ENCODE peak calls at places on chromosome 1, in five cellular contexts. I, H, U, W and D are unnamed samples.

GRCh38 chr1:145963218-145964019 is 956 bp downstream of the ANKRD34A start:
- DNase-seq in I (peak; percentile 53), H (no peak), W (no peak), U (no peak), D (peak; percentile 42)

GRCh38 chr1:78419309-78419708 is 71.5 kb upstream of the PTGFR start:
- DNase-seq in H (no peak), I (peak; percentile 88), W (no peak), U (no peak), D (peak; percentile 8)

GRCh38 chr1:154696001-154696400 is 88.0 kb upstream of the ADAR start:
- DNase-seq in H (no peak), U (no peak), I (no peak), W (no peak), D (no peak)

GRCh38 chr1:243748706-243749283 is 101.2 kb downstream of the AKT3 start:
- DNase-seq in U (peak; percentile 82), I (peak; percentile 84), H (peak; percentile 72), W (no peak), D (peak; percentile 79)

GRCh38 chr1:64505944-64506658 is 36.2 kb downstream of the CACHD1 start:
- DNase-seq in H (no peak), U (peak; percentile 41), W (peak; percentile 21), I (no peak), D (peak; percentile 52)

GRCh38 chr1:181166377-181167196 is 78.1 kb downstream of the IER5 start:
- DNase-seq in W (peak; percentile 84), U (peak; percentile 85), H (peak; percentile 75), I (peak; percentile 74), D (peak; percentile 84)

GRCh38 chr1:51616903-51617708 is at the start of gene OSBPL9:
- DNase-seq in U (peak; percentile 73), W (peak; percentile 95), H (peak; percentile 91), I (peak; percentile 95), D (peak; percentile 92)

GRCh38 chr1:192565946-192566345 is 9.6 kb upstream of the RGS1 start:
- DNase-seq in U (no peak), W (no peak), H (no peak), I (no peak), D (no peak)

GRCh38 chr1:23796466-23797271 is 3.9 kb downstream of the GALE start:
- DNase-seq in I (no peak), W (no peak), U (no peak), H (no peak), D (no peak)

GRCh38 chr1:56527548-56528302 is 51.6 kb downstream of the PLPP3 start:
- DNase-seq in I (no peak), U (peak; percentile 66), W (no peak), H (no peak), D (peak; percentile 72)

GRCh38 chr1:116764466-116764896 is 10.3 kb downstream of the CD2 start:
- DNase-seq in W (peak; percentile 85), H (no peak), U (no peak), I (no peak), D (no peak)

GRCh38 chr1:212686591-212686990 is 13.0 kb downstream of the BATF3 start:
- DNase-seq in W (no peak), H (no peak), U (no peak), I (no peak), D (no peak)

GRCh38 chr1:239914827-239915231 is 176.9 kb upstream of the FMN2 start:
- DNase-seq in H (no peak), I (peak; percentile 84), U (no peak), W (no peak), D (peak; percentile 90)

GRCh38 chr1:165187020-165187628 is 169.4 kb downstream of the LMX1A start:
- DNase-seq in U (no peak), H (no peak), W (no peak), I (no peak), D (no peak)

GRCh38 chr1:216606047-216606637 is 117.1 kb downstream of the ESRRG start:
- DNase-seq in W (no peak), H (no peak), I (no peak), U (no peak), D (no peak)

GRCh38 chr1:224259986-224260385 is 70.0 kb downstream of the NVL start:
- DNase-seq in W (no peak), H (no peak), I (peak; percentile 25), U (no peak), D (no peak)

GRCh38 chr1:6275826-6276764 is 15.2 kb upstream of the GPR153 start:
- DNase-seq in I (peak; percentile 56), W (no peak), U (peak; percentile 61), H (peak; percentile 29), D (no peak)

GRCh38 chr1:3060601-3061551 is 8.1 kb upstream of the PRDM16 start:
- DNase-seq in W (no peak), U (no peak), I (no peak), H (no peak), D (no peak)

GRCh38 chr1:9069324-9070100 is at the start of gene SLC2A5:
- DNase-seq in I (no peak), H (peak; percentile 39), W (no peak), U (peak; percentile 58), D (peak; percentile 91)

GRCh38 chr1:110285316-110285715 is 53.9 kb upstream of the RBM15 start:
- DNase-seq in H (no peak), I (no peak), W (no peak), U (no peak), D (no peak)

GRCh38 chr1:67201891-67202290 is 35.6 kb downstream of the IL23R start:
- DNase-seq in I (no peak), U (no peak), W (no peak), H (no peak), D (no peak)

GRCh38 chr1:22861764-22862440 is 110.8 kb downstream of the LACTBL1 start:
- DNase-seq in U (peak; percentile 29), H (no peak), W (peak; percentile 35), I (peak; percentile 72), D (peak; percentile 21)

GRCh38 chr1:35085421-35085820 is 6.2 kb downstream of the ZMYM1 start:
- DNase-seq in I (no peak), H (no peak), U (no peak), W (no peak), D (no peak)

GRCh38 chr1:213136190-213136917 is 85.3 kb downstream of the RPS6KC1 start:
- DNase-seq in H (no peak), W (no peak), I (no peak), U (no peak), D (no peak)

GRCh38 chr1:199082778-199083389 is 444.0 kb downstream of the PTPRC start:
- DNase-seq in U (no peak), I (no peak), H (peak; percentile 62), W (no peak), D (no peak)

GRCh38 chr1:44407430-44408180 is 2.5 kb downstream of the RNF220 start:
- DNase-seq in U (no peak), W (peak; percentile 37), H (no peak), I (no peak), D (no peak)

GRCh38 chr1:228339059-228339704 is 67.5 kb downstream of the TRIM11 start:
- DNase-seq in H (no peak), W (no peak), I (no peak), U (no peak), D (no peak)

GRCh38 chr1:178294654-178295053 is 200.8 kb downstream of the RASAL2 start:
- DNase-seq in U (no peak), W (no peak), H (no peak), I (no peak), D (no peak)

GRCh38 chr1:21317035-21317689 is 26.9 kb upstream of the ECE1 start:
- DNase-seq in I (no peak), U (no peak), W (no peak), H (no peak), D (no peak)

GRCh38 chr1:59178339-59178744 is 118.6 kb upstream of the FGGY start:
- DNase-seq in W (no peak), I (peak; percentile 93), U (no peak), H (peak; percentile 27), D (no peak)

GRCh38 chr1:36773827-36774541 is 260.3 kb downstream of the GRIK3 start:
- DNase-seq in U (no peak), W (no peak), H (peak; percentile 15), I (no peak), D (no peak)

GRCh38 chr1:76726251-76726650 is 141.0 kb upstream of the ST6GALNAC5 start:
- DNase-seq in I (no peak), W (no peak), H (peak; percentile 1), U (no peak), D (no peak)

GRCh38 chr1:111963985-111964738 is 25.3 kb downstream of the KCND3 start:
- DNase-seq in I (no peak), U (peak; percentile 16), W (no peak), H (no peak), D (no peak)

GRCh38 chr1:245406426-245406825 is 251.6 kb downstream of the KIF26B start:
- DNase-seq in H (no peak), I (no peak), W (no peak), U (no peak), D (no peak)

GRCh38 chr1:108828074-108828961 is 28.6 kb downstream of the AKNAD1 start:
- DNase-seq in W (peak; percentile 85), U (no peak), I (peak; percentile 82), H (peak; percentile 77), D (peak; percentile 65)

GRCh38 chr1:209601809-209602657 is 18.5 kb downstream of the CAMK1G start:
- DNase-seq in W (peak; percentile 63), H (peak; percentile 58), U (no peak), I (peak; percentile 52), D (peak; percentile 50)

GRCh38 chr1:165226326-165226725 is 130.2 kb downstream of the LMX1A start:
- DNase-seq in W (no peak), I (no peak), H (peak; percentile 88), U (no peak), D (no peak)

GRCh38 chr1:151547900-151548230 is 7.8 kb downstream of the TUFT1 start:
- DNase-seq in H (no peak), U (no peak), W (no peak), I (no peak), D (no peak)